ENCODE peak calls at places on chromosomes 3 and 15, in seven cellular contexts. M is effector memory CD4-positive, alpha-beta T cell; P is AG04449; Z is activated CD8-positive, alpha-beta T cell treated with anti-CD3 and anti-CD28 coated beads for 36 hours; S is substantia nigra; E is stimulated activated CD8-positive, alpha-beta memory T cell treated with anti-CD3 and anti-CD28 coated beads, Interleukin-15, amount 100 ng/mL, for 4 hours; K is amygdala. Y is an unnamed sample.

GRCh38 chr3:139062915-139063314 is 18.2 kb upstream of the PRR23C start:
- DNase-seq in M (no peak), P (no peak), Z (no peak), S (no peak), E (no peak), K (no peak), Y (no peak)

GRCh38 chr3:194266658-194267005 is 84.5 kb downstream of the CPN2 start:
- DNase-seq in M (no peak), P (no peak), Z (no peak), S (no peak), E (no peak), K (no peak), Y (no peak)

GRCh38 chr3:9023191-9023590 is 59.9 kb upstream of the RAD18 start:
- DNase-seq in M (no peak), P (no peak), Z (no peak), S (no peak), E (no peak), K (no peak), Y (no peak)

GRCh38 chr3:197022405-197023231 is 7.0 kb downstream of the MELTF start:
- DNase-seq in M (no peak), P (no peak), Z (no peak), S (no peak), E (no peak), K (no peak), Y (no peak)

GRCh38 chr15:40766194-40766830 is 2.4 kb downstream of the GCHFR start:
- DNase-seq in M (no peak), P (no peak), Z (no peak), S (no peak), E (no peak), K (no peak), Y (peak; percentile 43)

GRCh38 chr15:58460108-58460507 is 28.3 kb downstream of the LIPC start:
- DNase-seq in M (no peak), P (no peak), Z (no peak), S (no peak), E (no peak), K (no peak), Y (no peak)

GRCh38 chr15:75693501-75694240 is 19.0 kb downstream of the CSPG4 start:
- DNase-seq in M (no peak), P (no peak), Z (no peak), S (no peak), E (no peak), K (no peak), Y (no peak)

GRCh38 chr15:44427756-44428724 is 611 bp downstream of the CTDSPL2 start:
- DNase-seq in M (no peak), P (no peak), Z (no peak), S (no peak), E (no peak), K (no peak), Y (no peak)

GRCh38 chr3:635393-635792 is 438.8 kb downstream of the CHL1 start:
- DNase-seq in M (no peak), P (no peak), Z (no peak), S (no peak), E (no peak), K (no peak), Y (no peak)

GRCh38 chr15:69143756-69144436 is 16.5 kb upstream of the GLCE start:
- DNase-seq in M (no peak), P (no peak), Z (no peak), S (no peak), E (no peak), K (no peak), Y (no peak)

GRCh38 chr15:96359772-96360498 is 29.4 kb downstream of the NR2F2 start:
- DNase-seq in M (no peak), P (no peak), Z (no peak), S (no peak), E (no peak), K (no peak), Y (no peak)

GRCh38 chr15:58682234-58682633 is 67.3 kb downstream of the ADAM10 start:
- DNase-seq in M (no peak), P (no peak), Z (no peak), S (no peak), E (no peak), K (no peak), Y (no peak)

GRCh38 chr3:7781395-7781794 is 720.2 kb upstream of the LMCD1 start:
- DNase-seq in M (no peak), P (no peak), Z (no peak), S (no peak), E (no peak), K (no peak), Y (no peak)

GRCh38 chr3:170709046-170709445 is 123.2 kb upstream of the SLC7A14 start:
- DNase-seq in M (no peak), P (peak; percentile 67), Z (no peak), S (no peak), E (no peak), K (no peak), Y (no peak)

GRCh38 chr15:100114526-100114925 is 227.2 kb downstream of the ADAMTS17 start:
- DNase-seq in M (no peak), P (no peak), Z (no peak), S (no peak), E (no peak), K (no peak), Y (no peak)

Y was measured in C1 segment of cervical spinal cord.